ENCODE peak calls at places on chromosomes 6 and 20, in six cellular contexts. Q is cardiac fibroblast, S is thoracic aorta, O is GM10248, E is stomach, T is breast epithelium. U is an unnamed sample.

GRCh38 chr6:4809999-4810918 is 34.1 kb downstream of the CDYL start:
- DNase-seq in Q (peak; percentile 65), S (no peak), O (no peak), E (no peak), T (no peak), U (no peak)

GRCh38 chr20:63696628-63697356 is at the start of gene TNFRSF6B:
- DNase-seq in Q (no peak), S (no peak), O (no peak), E (no peak), T (no peak), U (no peak)

GRCh38 chr20:23143098-23143497 is 57.0 kb upstream of the CD93 start:
- DNase-seq in Q (peak; percentile 80), S (peak; percentile 53), O (no peak), E (peak; percentile 54), T (no peak), U (peak; percentile 58)

GRCh38 chr6:105301756-105302616 is 100.9 kb downstream of the PREP start:
- DNase-seq in Q (no peak), S (no peak), O (no peak), E (peak; percentile 83), T (no peak), U (no peak)

GRCh38 chr6:195861-196360 is 96.4 kb upstream of the DUSP22 start:
- DNase-seq in Q (peak; percentile 67), S (no peak), O (no peak), E (no peak), T (no peak), U (peak; percentile 61)

GRCh38 chr6:48541669-48542068 is 430.7 kb upstream of the PTCHD4 start:
- DNase-seq in Q (no peak), S (no peak), O (no peak), E (no peak), T (no peak), U (no peak)

GRCh38 chr6:107116328-107116892 is 1.1 kb upstream of the BEND3 start:
- DNase-seq in Q (no peak), S (no peak), O (no peak), E (peak; percentile 57), T (no peak), U (no peak)

GRCh38 chr6:33271098-33271607 is 523 bp downstream of the VPS52 start:
- DNase-seq in Q (no peak), S (no peak), O (no peak), E (no peak), T (no peak), U (no peak)

GRCh38 chr20:62387219-62387913 is 463 bp downstream of the RPS21 start:
- DNase-seq in Q (no peak), S (no peak), O (no peak), E (no peak), T (no peak), U (no peak)

GRCh38 chr20:46367967-46368901 is 38.2 kb downstream of the ELMO2 start:
- DNase-seq in Q (no peak), S (no peak), O (no peak), E (no peak), T (no peak), U (no peak)

GRCh38 chr20:61663521-61664425 is 401.9 kb downstream of the TAF4 start:
- DNase-seq in Q (no peak), S (no peak), O (no peak), E (no peak), T (no peak), U (no peak)

GRCh38 chr6:31042801-31043200 is 32.5 kb downstream of the MUC22 start:
- DNase-seq in Q (peak; percentile 68), S (no peak), O (peak; percentile 39), E (peak; percentile 73), T (peak; percentile 52), U (peak; percentile 26)

GRCh38 chr6:15556711-15557110 is 106.1 kb downstream of the DTNBP1 start:
- DNase-seq in Q (no peak), S (no peak), O (no peak), E (no peak), T (no peak), U (no peak)

GRCh38 chr6:132190815-132191175 is 210.5 kb downstream of the MOXD1 start:
- DNase-seq in Q (peak; percentile 82), S (no peak), O (no peak), E (no peak), T (no peak), U (no peak)

GRCh38 chr6:169933839-169934698 is 182.6 kb downstream of the ERMARD start:
- DNase-seq in Q (peak; percentile 21), S (no peak), O (no peak), E (peak; percentile 95), T (peak; percentile 39), U (no peak)

GRCh38 chr6:113526553-113526952 is 330.6 kb upstream of the MARCKS start:
- DNase-seq in Q (no peak), S (no peak), O (no peak), E (no peak), T (peak; percentile 72), U (no peak)

GRCh38 chr20:31720486-31721407 is 1.9 kb downstream of the BCL2L1 start:
- DNase-seq in Q (no peak), S (no peak), O (peak; percentile 30), E (peak; percentile 36), T (no peak), U (no peak)

GRCh38 chr20:41392871-41393704 is 26.5 kb upstream of the EMILIN3 start:
- DNase-seq in Q (peak; percentile 79), S (no peak), O (no peak), E (peak; percentile 32), T (peak; percentile 48), U (peak; percentile 81)

GRCh38 chr6:125867483-125867935 is 76.7 kb downstream of the NCOA7 start:
- DNase-seq in Q (peak; percentile 88), S (no peak), O (no peak), E (no peak), T (peak; percentile 89), U (no peak)

GRCh38 chr6:168155193-168155592 is 76.2 kb upstream of the FRMD1 start:
- DNase-seq in Q (peak; percentile 26), S (no peak), O (no peak), E (no peak), T (no peak), U (no peak)

GRCh38 chr6:90219168-90219985 is 77.3 kb downstream of the BACH2 start:
- DNase-seq in Q (peak; percentile 87), S (no peak), O (no peak), E (no peak), T (peak; percentile 28), U (peak; percentile 52)

DNA sequence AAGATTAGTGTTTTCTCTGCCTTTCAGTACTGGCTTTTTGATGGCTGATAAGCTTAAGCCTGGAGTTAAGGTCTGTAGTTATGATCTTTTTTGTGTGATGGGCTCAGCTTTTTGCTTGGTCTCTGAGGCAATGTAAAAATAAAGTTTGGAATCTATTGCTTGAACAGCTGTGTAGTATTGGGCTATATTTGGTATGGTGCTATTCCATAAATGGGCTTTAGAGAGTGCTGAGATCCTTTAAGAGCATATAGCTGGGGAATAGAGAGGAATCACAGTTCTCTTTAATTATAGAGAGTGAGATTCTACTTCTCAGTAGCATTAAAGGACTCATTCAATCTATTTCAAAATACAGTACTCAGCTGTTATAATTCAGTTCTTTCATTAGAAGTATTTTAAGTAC is 40.8 kb downstream of the ZNF451 start:
- DNase-seq in Q (no peak), S (no peak), O (no peak), E (no peak), T (no peak), U (no peak)
- TF ChIP-seq CTCF in Q (no peak), S (no peak), O (no peak), E (no peak), T (no peak), U (no peak)

GRCh38 chr6:116412270-116412669 is 41.5 kb downstream of the DSE start:
- DNase-seq in Q (peak; percentile 49), S (no peak), O (no peak), E (no peak), T (no peak), U (no peak)
- TF ChIP-seq CTCF in Q (no peak), S (no peak), O (no peak), E (no peak), T (no peak), U (no peak)

DNA sequence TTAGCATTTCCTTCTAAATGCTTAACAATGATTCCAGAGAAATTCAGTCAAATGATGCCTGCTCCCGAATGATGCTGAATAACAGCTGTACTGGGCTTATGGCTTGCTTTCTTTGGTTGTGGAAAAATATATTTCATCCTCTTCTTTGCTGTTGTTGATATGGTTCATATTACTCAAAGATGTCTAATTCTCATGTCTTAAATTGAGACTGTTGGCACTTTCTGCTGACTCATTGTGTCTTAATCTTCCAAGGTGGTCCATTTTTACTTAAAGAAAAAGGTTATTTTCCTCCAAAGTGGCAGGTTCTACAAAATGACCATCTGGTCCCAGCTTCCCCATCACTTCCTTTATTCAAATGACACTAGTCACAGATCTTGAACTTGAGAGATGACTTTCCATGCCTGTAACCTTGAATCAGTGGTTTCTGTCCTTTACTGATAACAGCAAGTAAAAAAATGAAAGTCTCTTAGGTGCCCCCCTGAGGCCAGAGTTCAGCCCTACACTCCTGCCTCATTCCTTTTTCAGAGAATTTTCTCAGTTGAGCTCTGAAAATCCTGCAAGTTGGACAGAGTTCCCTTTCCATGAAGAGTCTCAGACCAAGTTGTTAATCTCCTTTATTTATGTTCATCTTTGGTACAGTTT is 6.9 kb downstream of the SNAP25 start:
- DNase-seq in Q (peak; percentile 5), S (no peak), O (no peak), E (no peak), T (no peak), U (no peak)
- TF ChIP-seq CTCF in Q (peak; percentile 19), S (no peak), O (no peak), E (no peak), T (no peak), U (no peak)

GRCh38 chr6:24492475-24492874 is 2.3 kb upstream of the ALDH5A1 start:
- DNase-seq in Q (peak; percentile 21), S (no peak), O (no peak), E (no peak), T (no peak), U (no peak)
- TF ChIP-seq CTCF in Q (peak; percentile 23), S (no peak), O (no peak), E (no peak), T (no peak), U (no peak)

U was measured in tibial nerve.